ENCODE peak calls at places on chromosomes 11 and 22, in four cellular contexts. T is adrenal gland, E is heart right ventricle, O is right cardiac atrium. K is an unnamed sample.

GRCh38 chr11:69078930-69079607 is 30.3 kb downstream of the TPCN2 start:
- DNase-seq in T (no peak), E (no peak), O (peak; percentile 42), K (no peak)

GRCh38 chr11:116170526-116171120 is 602.2 kb downstream of the BUD13 start:
- DNase-seq in T (no peak), E (peak; percentile 2), O (no peak), K (no peak)

GRCh38 chr11:44600739-44601416 is 35.4 kb downstream of the CD82 start:
- DNase-seq in T (no peak), E (peak; percentile 49), O (peak; percentile 67), K (no peak)

GRCh38 chr11:57496109-57496820 is 19.2 kb downstream of the SLC43A1 start:
- DNase-seq in T (no peak), E (no peak), O (no peak), K (no peak)

GRCh38 chr22:22720724-22721261 is 76.4 kb downstream of the GGTLC2 start:
- DNase-seq in T (peak; percentile 56), E (no peak), O (no peak), K (no peak)

GRCh38 chr11:57426439-57426753 is 525 bp downstream of the SLC43A3 start:
- DNase-seq in T (no peak), E (no peak), O (no peak), K (no peak)

GRCh38 chr11:130781906-130782305 is 134.4 kb downstream of the SNX19 start:
- DNase-seq in T (no peak), E (no peak), O (no peak), K (no peak)

GRCh38 chr22:41902932-41903421 is 11.9 kb downstream of the SHISA8 start:
- DNase-seq in T (peak; percentile 79), E (peak; percentile 74), O (peak; percentile 87), K (no peak)

GRCh38 chr22:30872282-30873041 is 96.1 kb downstream of the MORC2 start:
- DNase-seq in T (peak; percentile 13), E (no peak), O (peak; percentile 29), K (no peak)

GRCh38 chr22:23075525-23076216 is 5.4 kb downstream of the GNAZ start:
- DNase-seq in T (no peak), E (no peak), O (peak; percentile 30), K (no peak)

GRCh38 chr11:119363874-119364590 is 17.5 kb downstream of the USP2 start:
- DNase-seq in T (peak; percentile 78), E (no peak), O (peak; percentile 87), K (peak; percentile 53)

GRCh38 chr22:19607198-19608113 is 83.2 kb upstream of the CLDN5 start:
- DNase-seq in T (no peak), E (peak; percentile 23), O (no peak), K (peak; percentile 68)

GRCh38 chr11:127052420-127052819 is 51.9 kb upstream of the KIRREL3 start:
- DNase-seq in T (no peak), E (no peak), O (no peak), K (no peak)

GRCh38 chr11:7292902-7293301 is 41.2 kb downstream of the SYT9 start:
- DNase-seq in T (no peak), E (no peak), O (no peak), K (no peak)

GRCh38 chr22:47153854-47154542 is 391.5 kb downstream of the TBC1D22A start:
- DNase-seq in T (peak; percentile 54), E (no peak), O (peak; percentile 44), K (no peak)

GRCh38 chr11:6438979-6439571 is 1.7 kb downstream of the HPX start:
- DNase-seq in T (peak; percentile 61), E (peak; percentile 28), O (peak; percentile 71), K (no peak)

GRCh38 chr11:41842673-41843072 is 383.2 kb upstream of the LRRC4C start:
- DNase-seq in T (no peak), E (no peak), O (no peak), K (no peak)

GRCh38 chr11:11502303-11502828 is 119.4 kb downstream of the GALNT18 start:
- DNase-seq in T (no peak), E (no peak), O (no peak), K (no peak)

GRCh38 chr11:122209619-122210377 is 93.8 kb upstream of the BLID start:
- DNase-seq in T (peak; percentile 63), E (peak; percentile 90), O (peak; percentile 72), K (peak; percentile 81)

GRCh38 chr22:30228509-30229359 is 17.8 kb downstream of the LIF start:
- DNase-seq in T (no peak), E (no peak), O (no peak), K (no peak)

GRCh38 chr11:119693253-119693815 is 35.7 kb downstream of the NECTIN1 start:
- DNase-seq in T (no peak), E (no peak), O (no peak), K (no peak)

GRCh38 chr22:28952857-28953256 is 69.5 kb downstream of the ZNRF3 start:
- DNase-seq in T (no peak), E (no peak), O (no peak), K (no peak)

GRCh38 chr22:24417901-24418641 is 9.3 kb upstream of the ADORA2A start:
- DNase-seq in T (no peak), E (no peak), O (peak; percentile 37), K (no peak)

GRCh38 chr11:127385071-127385470 is 384.5 kb upstream of the KIRREL3 start:
- DNase-seq in T (no peak), E (no peak), O (no peak), K (no peak)

GRCh38 chr11:115168229-115168671 is 336.0 kb downstream of the CADM1 start:
- DNase-seq in T (peak; percentile 69), E (peak; percentile 50), O (no peak), K (no peak)

GRCh38 chr11:111918390-111919256 is at the start of gene C11orf52:
- DNase-seq in T (peak; percentile 31), E (peak; percentile 46), O (no peak), K (no peak)

GRCh38 chr11:122882189-122882808 is at the start of gene JHY:
- DNase-seq in T (no peak), E (peak; percentile 44), O (no peak), K (no peak)

GRCh38 chr11:1382831-1383607 is 6.7 kb upstream of the BRSK2 start:
- DNase-seq in T (peak; percentile 92), E (peak; percentile 80), O (peak; percentile 90), K (peak; percentile 63)

GRCh38 chr11:117412653-117413275 is 85.1 kb downstream of the CEP164 start:
- DNase-seq in T (no peak), E (no peak), O (no peak), K (no peak)

GRCh38 chr22:20926243-20926642 is 9.0 kb downstream of the CRKL start:
- DNase-seq in T (no peak), E (no peak), O (no peak), K (no peak)

GRCh38 chr11:17563248-17563647 is 16.2 kb downstream of the OTOG start:
- DNase-seq in T (no peak), E (no peak), O (no peak), K (no peak)

GRCh38 chr11:12126352-12127019 is 16.1 kb downstream of the MICAL2 start:
- DNase-seq in T (no peak), E (no peak), O (no peak), K (no peak)

GRCh38 chr11:29120329-29120695 is 896.5 kb downstream of the KCNA4 start:
- DNase-seq in T (no peak), E (no peak), O (no peak), K (no peak)

GRCh38 chr11:46832511-46833214 is 13.4 kb downstream of the CKAP5 start:
- DNase-seq in T (no peak), E (no peak), O (no peak), K (no peak)

GRCh38 chr11:3158131-3158591 is 6.9 kb downstream of the OSBPL5 start:
- DNase-seq in T (no peak), E (no peak), O (peak; percentile 34), K (no peak)
- H3K4me1 ChIP-seq in T (peaks cover 28% of the 10 kb centered on the region), E (peaks cover 92% of the 10 kb centered on the region), O (peaks cover 27% of the 10 kb centered on the region), K (peaks cover 46% of the 10 kb centered on the region)

GRCh38 chr11:36070215-36070976 is 126.5 kb downstream of the LDLRAD3 start:
- DNase-seq in T (no peak), E (no peak), O (no peak), K (no peak)

GRCh38 chr11:36071917-36072500 is 128.1 kb downstream of the LDLRAD3 start:
- DNase-seq in T (no peak), E (no peak), O (no peak), K (no peak)

GRCh38 chr11:36066891-36067290 is 123.0 kb downstream of the LDLRAD3 start:
- DNase-seq in T (no peak), E (no peak), O (no peak), K (no peak)

GRCh38 chr11:36073411-36074203 is 129.7 kb downstream of the LDLRAD3 start:
- DNase-seq in T (peak; percentile 67), E (peak; percentile 46), O (peak; percentile 64), K (no peak)

DNA sequence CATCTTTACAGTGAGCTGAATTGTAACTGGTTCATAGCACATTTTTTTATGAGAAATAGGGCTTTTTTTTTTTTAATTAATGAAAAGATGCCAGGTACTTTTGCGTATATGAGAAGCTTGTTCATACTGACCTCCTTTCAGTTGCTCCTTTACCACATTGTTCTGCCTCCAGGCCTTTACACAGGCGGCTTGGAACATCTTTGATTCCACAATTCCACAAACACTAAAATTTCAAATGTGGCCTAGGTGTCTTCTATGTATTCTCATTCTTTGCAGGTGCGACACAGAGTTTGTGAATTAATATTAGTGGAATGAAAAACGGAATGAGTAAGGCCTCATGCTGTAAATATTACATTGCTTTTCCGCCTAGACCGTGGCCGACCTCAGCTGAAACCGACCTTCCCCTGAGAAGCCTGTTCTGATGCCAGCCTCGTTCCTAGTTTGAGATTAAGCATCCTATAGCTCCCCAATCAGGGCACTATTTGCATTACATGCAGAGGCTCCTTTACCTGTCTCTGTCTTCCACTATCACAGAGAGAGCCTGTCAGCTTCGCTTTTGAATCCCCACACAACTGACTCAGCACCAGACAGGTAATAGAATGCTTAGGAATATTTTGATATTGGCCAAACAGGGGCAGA is 125.8 kb downstream of the LDLRAD3 start:
- DNase-seq in T (no peak), E (no peak), O (no peak), K (no peak)
- H3K4me1 ChIP-seq in T (peaks cover 15% of the 10 kb centered on the region), E (peaks cover 6% of the 10 kb centered on the region), O (peaks cover 4% of the 10 kb centered on the region), K (no peaks in the 10 kb centered on the region)

GRCh38 chr11:10311802-10312201 is 6.9 kb downstream of the ADM start:
- DNase-seq in T (no peak), E (no peak), O (no peak), K (no peak)

GRCh38 chr11:10308208-10308954 is 3.5 kb downstream of the ADM start:
- DNase-seq in T (no peak), E (no peak), O (no peak), K (no peak)

GRCh38 chr11:10307411-10308207 is 2.7 kb downstream of the ADM start:
- DNase-seq in T (peak; percentile 92), E (peak; percentile 80), O (peak; percentile 94), K (peak; percentile 90)

GRCh38 chr11:10310301-10310841 is 5.5 kb downstream of the ADM start:
- DNase-seq in T (no peak), E (no peak), O (no peak), K (no peak)

GRCh38 chr11:10309163-10310093 is 4.6 kb downstream of the ADM start:
- DNase-seq in T (peak; percentile 91), E (peak; percentile 35), O (peak; percentile 83), K (peak; percentile 40)
- H3K4me1 ChIP-seq in T (peaks cover 23% of the 10 kb centered on the region), E (peaks cover 29% of the 10 kb centered on the region), O (no peaks in the 10 kb centered on the region), K (no peaks in the 10 kb centered on the region)

GRCh38 chr11:101866619-101867491 is 48.0 kb upstream of the CEP126 start:
- DNase-seq in T (no peak), E (no peak), O (no peak), K (no peak)
- H3K4me1 ChIP-seq in T (peaks cover 7% of the 10 kb centered on the region), E (no peaks in the 10 kb centered on the region), O (no peaks in the 10 kb centered on the region), K (no peaks in the 10 kb centered on the region)

GRCh38 chr11:73524774-73525173 is 73.1 kb downstream of the FAM168A start:
- DNase-seq in T (no peak), E (no peak), O (no peak), K (no peak)
- H3K4me1 ChIP-seq in T (peaks cover 35% of the 10 kb centered on the region), E (peaks cover 48% of the 10 kb centered on the region), O (peaks cover 5% of the 10 kb centered on the region), K (no peaks in the 10 kb centered on the region)

K was measured in uterus.